ENCODE peak calls at places on chromosomes 1 and 21, in five cellular contexts. One of them, this sample, is unnamed.

GRCh38 chr1:12551584-12551983 is 66.4 kb downstream of the DHRS3 start:
- DNase-seq in lower lobe of right lung: peak; percentile 3
- DNase-seq in fibroblast of pulmonary artery: no peak
- DNase-seq in ovary: no peak
- DNase-seq in GM23338: no peak
- DNase-seq in this sample: no peak

GRCh38 chr1:33429332-33429731 is 1.6 kb downstream of the PHC2 start:
- DNase-seq in ovary: no peak
- DNase-seq in GM23338: peak; percentile 39
- DNase-seq in lower lobe of right lung: no peak
- DNase-seq in fibroblast of pulmonary artery: no peak
- DNase-seq in this sample: no peak

GRCh38 chr1:4590766-4591165 is 63.6 kb upstream of the AJAP1 start:
- DNase-seq in fibroblast of pulmonary artery: no peak
- DNase-seq in ovary: no peak
- DNase-seq in lower lobe of right lung: no peak
- DNase-seq in GM23338: no peak
- DNase-seq in this sample: no peak

GRCh38 chr1:17197696-17198095 is 7.2 kb upstream of the PADI1 start:
- DNase-seq in ovary: no peak
- DNase-seq in fibroblast of pulmonary artery: no peak
- DNase-seq in GM23338: no peak
- DNase-seq in lower lobe of right lung: no peak
- DNase-seq in this sample: no peak

GRCh38 chr21:20646431-20646830 is 351.8 kb upstream of the NCAM2 start:
- DNase-seq in lower lobe of right lung: no peak
- DNase-seq in fibroblast of pulmonary artery: no peak
- DNase-seq in GM23338: no peak
- DNase-seq in ovary: no peak
- DNase-seq in this sample: no peak

GRCh38 chr1:36178479-36179219 is 22.7 kb downstream of the MAP7D1 start:
- DNase-seq in fibroblast of pulmonary artery: no peak
- DNase-seq in GM23338: peak; percentile 97
- DNase-seq in ovary: no peak
- DNase-seq in lower lobe of right lung: peak; percentile 74
- DNase-seq in this sample: no peak

GRCh38 chr21:14712121-14712520 is 166.0 kb upstream of the SAMSN1 start:
- DNase-seq in GM23338: no peak
- DNase-seq in fibroblast of pulmonary artery: peak; percentile 51
- DNase-seq in lower lobe of right lung: no peak
- DNase-seq in ovary: no peak
- DNase-seq in this sample: no peak

GRCh38 chr1:205690122-205690756 is 9.9 kb upstream of the SLC45A3 start:
- DNase-seq in lower lobe of right lung: no peak
- DNase-seq in ovary: no peak
- DNase-seq in GM23338: no peak
- DNase-seq in fibroblast of pulmonary artery: peak; percentile 41
- DNase-seq in this sample: no peak

GRCh38 chr1:222794656-222795474 is 20.0 kb upstream of the DISP1 start:
- DNase-seq in fibroblast of pulmonary artery: no peak
- DNase-seq in ovary: no peak
- DNase-seq in lower lobe of right lung: no peak
- DNase-seq in GM23338: no peak
- DNase-seq in this sample: no peak

GRCh38 chr1:106292130-106292529 is 764.3 kb upstream of the PRMT6 start:
- DNase-seq in lower lobe of right lung: no peak
- DNase-seq in GM23338: no peak
- DNase-seq in fibroblast of pulmonary artery: no peak
- DNase-seq in ovary: no peak
- DNase-seq in this sample: no peak

GRCh38 chr1:106290805-106291537 is 765.5 kb upstream of the PRMT6 start:
- DNase-seq in lower lobe of right lung: no peak
- DNase-seq in ovary: peak; percentile 16
- DNase-seq in fibroblast of pulmonary artery: no peak
- DNase-seq in GM23338: no peak
- DNase-seq in this sample: no peak

DNA sequence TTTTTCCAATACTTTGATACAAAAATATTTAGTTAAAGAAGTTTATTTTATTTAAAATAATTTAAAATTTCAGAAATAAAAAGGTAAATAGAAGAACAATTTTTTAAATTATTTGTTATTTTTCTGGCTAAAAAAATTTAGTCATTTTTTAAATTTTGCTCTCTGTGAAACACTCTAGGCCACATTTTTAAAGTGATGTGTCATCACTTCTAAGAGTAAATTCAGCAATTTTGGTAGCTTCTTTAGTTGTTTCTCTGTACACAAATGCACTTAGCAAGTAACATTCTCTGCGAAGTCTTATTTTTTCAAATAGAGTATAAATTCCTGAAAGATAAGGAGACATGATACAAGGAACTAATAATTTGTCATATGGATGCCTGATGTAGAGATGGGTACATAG is 760.0 kb upstream of the PRMT6 start:
- DNase-seq in fibroblast of pulmonary artery: no peak
- DNase-seq in GM23338: no peak
- DNase-seq in lower lobe of right lung: no peak
- DNase-seq in ovary: no peak
- DNase-seq in this sample: no peak
- H3K4me3 ChIP-seq in fibroblast of pulmonary artery: no peak overlapping the region
- H3K4me3 ChIP-seq in GM23338: no peak overlapping the region
- H3K4me3 ChIP-seq in lower lobe of right lung: no peak overlapping the region
- H3K4me3 ChIP-seq in ovary: no peak overlapping the region
- H3K4me3 ChIP-seq in this sample: no peak overlapping the region

DNA sequence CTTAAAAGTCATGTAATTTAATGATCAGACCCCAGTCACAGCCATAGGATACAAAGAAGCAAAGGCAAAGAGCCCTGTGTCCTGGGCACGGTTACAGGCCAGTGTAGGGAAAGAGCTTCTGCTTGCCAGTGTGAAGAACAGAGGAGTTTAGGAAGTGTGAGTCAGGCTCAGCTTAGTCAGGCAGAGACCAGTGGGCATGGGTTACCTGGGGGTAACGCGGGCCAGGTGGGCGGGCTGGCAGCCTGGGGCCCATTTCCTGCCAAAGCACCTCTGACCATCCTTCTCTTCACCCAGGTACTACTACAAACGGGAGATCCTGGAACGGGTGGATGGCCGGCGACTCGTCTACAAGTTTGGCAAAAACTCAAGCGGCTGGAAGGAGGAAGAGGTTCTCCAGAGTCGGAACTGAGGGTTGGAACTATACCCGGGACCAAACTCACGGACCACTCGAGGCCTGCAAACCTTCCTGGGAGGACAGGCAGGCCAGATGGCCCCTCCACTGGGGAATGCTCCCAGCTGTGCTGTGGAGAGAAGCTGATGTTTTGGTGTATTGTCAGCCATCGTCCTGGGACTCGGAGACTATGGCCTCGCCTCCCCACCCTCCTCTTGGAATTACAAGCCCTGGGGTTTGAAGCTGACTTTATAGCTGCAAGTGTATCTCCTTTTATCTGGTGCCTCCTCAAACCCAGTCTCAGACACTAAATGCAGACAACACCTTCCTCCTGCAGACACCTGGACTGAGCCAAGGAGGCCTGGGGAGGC is 4.7 kb downstream of the ELF3 start:
- DNase-seq in GM23338: no peak
- DNase-seq in ovary: no peak
- DNase-seq in lower lobe of right lung: no peak
- DNase-seq in fibroblast of pulmonary artery: no peak
- DNase-seq in this sample: no peak
- H3K4me3 ChIP-seq in GM23338: no peak overlapping the region
- H3K4me3 ChIP-seq in ovary: no peak overlapping the region
- H3K4me3 ChIP-seq in lower lobe of right lung: peak overlapping the region; percentile 57
- H3K4me3 ChIP-seq in fibroblast of pulmonary artery: no peak overlapping the region
- H3K4me3 ChIP-seq in this sample: no peak overlapping the region

GRCh38 chr1:170578356-170578755 is 46.4 kb downstream of the GORAB start:
- DNase-seq in lower lobe of right lung: no peak
- DNase-seq in ovary: no peak
- DNase-seq in GM23338: no peak
- DNase-seq in fibroblast of pulmonary artery: no peak
- DNase-seq in this sample: no peak
- H3K4me3 ChIP-seq in lower lobe of right lung: no peak overlapping the region
- H3K4me3 ChIP-seq in ovary: no peak overlapping the region
- H3K4me3 ChIP-seq in GM23338: no peak overlapping the region
- H3K4me3 ChIP-seq in fibroblast of pulmonary artery: no peak overlapping the region
- H3K4me3 ChIP-seq in this sample: no peak overlapping the region

GRCh38 chr1:25905680-25906643 is at the start of gene STMN1:
- DNase-seq in lower lobe of right lung: peak; percentile 92
- DNase-seq in fibroblast of pulmonary artery: peak; percentile 90
- DNase-seq in GM23338: peak; percentile 98
- DNase-seq in ovary: peak; percentile 97
- DNase-seq in this sample: no peak

GRCh38 chr1:25909062-25909461 is 2.8 kb upstream of the STMN1 start:
- DNase-seq in ovary: no peak
- DNase-seq in fibroblast of pulmonary artery: no peak
- DNase-seq in lower lobe of right lung: no peak
- DNase-seq in GM23338: no peak
- DNase-seq in this sample: no peak

GRCh38 chr1:25907473-25908058 is 1.3 kb upstream of the STMN1 start:
- DNase-seq in lower lobe of right lung: no peak
- DNase-seq in GM23338: no peak
- DNase-seq in fibroblast of pulmonary artery: no peak
- DNase-seq in ovary: no peak
- DNase-seq in this sample: no peak

GRCh38 chr1:25904942-25905679 is 1.1 kb downstream of the STMN1 start:
- DNase-seq in lower lobe of right lung: peak; percentile 96
- DNase-seq in fibroblast of pulmonary artery: peak; percentile 89
- DNase-seq in GM23338: peak; percentile 95
- DNase-seq in ovary: peak; percentile 98
- DNase-seq in this sample: no peak

GRCh38 chr1:25906644-25907300 is 553 bp upstream of the STMN1 start:
- DNase-seq in GM23338: peak; percentile 64
- DNase-seq in ovary: no peak
- DNase-seq in fibroblast of pulmonary artery: no peak
- DNase-seq in lower lobe of right lung: peak; percentile 61
- DNase-seq in this sample: no peak
- H3K4me3 ChIP-seq in GM23338: peak overlapping the region; percentile 96
- H3K4me3 ChIP-seq in ovary: peak overlapping the region; percentile 79
- H3K4me3 ChIP-seq in fibroblast of pulmonary artery: peak overlapping the region; percentile 73
- H3K4me3 ChIP-seq in lower lobe of right lung: peak overlapping the region; percentile 80
- H3K4me3 ChIP-seq in this sample: peak overlapping the region; percentile 59

GRCh38 chr1:73180661-73181540 is 898.6 kb upstream of the NEGR1 start:
- DNase-seq in GM23338: no peak
- DNase-seq in fibroblast of pulmonary artery: no peak
- DNase-seq in ovary: no peak
- DNase-seq in lower lobe of right lung: no peak
- DNase-seq in this sample: no peak
- H3K4me3 ChIP-seq in GM23338: no peak overlapping the region
- H3K4me3 ChIP-seq in fibroblast of pulmonary artery: no peak overlapping the region
- H3K4me3 ChIP-seq in ovary: no peak overlapping the region
- H3K4me3 ChIP-seq in lower lobe of right lung: no peak overlapping the region
- H3K4me3 ChIP-seq in this sample: no peak overlapping the region

DNA sequence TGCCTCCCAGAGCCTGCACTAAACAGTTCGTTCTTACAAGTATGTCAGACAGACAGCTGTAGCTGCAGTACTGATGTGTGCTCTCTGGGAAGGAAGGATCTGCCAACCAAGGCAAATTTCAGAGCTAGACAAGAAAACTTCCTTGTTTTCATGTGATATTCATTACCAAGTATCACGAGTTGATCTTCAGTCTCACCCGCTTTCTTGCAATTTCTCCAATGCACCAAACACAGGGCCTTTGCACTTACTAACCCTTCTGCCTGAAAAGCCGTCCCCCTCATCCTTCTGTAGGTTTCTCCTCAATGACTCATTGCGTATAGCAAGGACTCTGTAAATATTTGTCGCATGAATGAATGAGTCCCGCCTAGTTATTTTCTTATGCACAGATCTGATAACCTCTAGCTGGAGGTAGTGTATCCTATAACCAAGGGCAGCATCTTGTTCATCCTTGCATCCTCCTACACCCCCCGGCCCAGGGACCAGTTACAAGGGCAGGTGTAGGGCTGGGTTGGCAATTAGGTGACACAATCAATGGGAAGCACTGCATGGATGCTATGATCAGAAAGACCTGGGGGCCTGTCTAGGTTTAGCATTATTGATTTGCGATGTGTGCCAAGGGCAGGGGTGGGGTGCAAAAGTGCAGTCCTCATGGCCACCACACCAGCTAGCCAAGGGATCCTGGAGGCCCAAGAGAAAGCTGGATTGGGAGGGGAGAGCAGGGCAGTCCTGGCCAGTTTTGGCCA is 51.3 kb upstream of the GPR157 start:
- DNase-seq in fibroblast of pulmonary artery: no peak
- DNase-seq in GM23338: no peak
- DNase-seq in ovary: no peak
- DNase-seq in lower lobe of right lung: no peak
- DNase-seq in this sample: no peak
- H3K4me3 ChIP-seq in fibroblast of pulmonary artery: peak overlapping the region; percentile 93
- H3K4me3 ChIP-seq in GM23338: peak overlapping the region; percentile 93
- H3K4me3 ChIP-seq in ovary: no peak overlapping the region
- H3K4me3 ChIP-seq in lower lobe of right lung: peak overlapping the region; percentile 83
- H3K4me3 ChIP-seq in this sample: peak overlapping the region; percentile 87

GRCh38 chr1:182703539-182703938 is 19.2 kb upstream of the RGS8 start:
- DNase-seq in GM23338: no peak
- DNase-seq in fibroblast of pulmonary artery: no peak
- DNase-seq in lower lobe of right lung: no peak
- DNase-seq in ovary: no peak
- DNase-seq in this sample: no peak

GRCh38 chr1:182702826-182703524 is 18.6 kb upstream of the RGS8 start:
- DNase-seq in GM23338: no peak
- DNase-seq in fibroblast of pulmonary artery: no peak
- DNase-seq in lower lobe of right lung: no peak
- DNase-seq in ovary: no peak
- DNase-seq in this sample: no peak

GRCh38 chr1:182698977-182699672 is 14.7 kb upstream of the RGS8 start:
- DNase-seq in fibroblast of pulmonary artery: peak; percentile 3
- DNase-seq in GM23338: no peak
- DNase-seq in ovary: peak; percentile 56
- DNase-seq in lower lobe of right lung: no peak
- DNase-seq in this sample: no peak

GRCh38 chr1:182699673-182700350 is 15.4 kb upstream of the RGS8 start:
- DNase-seq in ovary: no peak
- DNase-seq in GM23338: peak; percentile 95
- DNase-seq in lower lobe of right lung: no peak
- DNase-seq in fibroblast of pulmonary artery: no peak
- DNase-seq in this sample: no peak

DNA sequence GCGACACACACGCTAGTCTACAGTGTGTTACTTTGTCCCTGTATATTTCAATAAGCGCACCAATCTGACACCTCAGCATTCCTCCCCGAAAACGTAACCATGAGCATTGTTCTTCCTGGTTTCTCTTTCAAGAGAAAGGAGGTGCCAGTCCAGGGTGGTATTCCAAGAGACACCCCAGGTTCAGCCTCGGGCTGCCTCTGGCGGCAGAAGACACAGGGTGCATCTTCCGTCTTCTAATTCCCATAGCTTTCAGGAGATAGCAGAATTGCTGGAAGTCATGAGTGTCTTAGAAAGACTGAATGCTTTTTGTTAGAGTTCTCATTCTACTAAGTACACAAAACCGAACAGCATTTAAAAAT is 15.9 kb upstream of the RGS8 start:
- DNase-seq in lower lobe of right lung: no peak
- DNase-seq in ovary: no peak
- DNase-seq in GM23338: peak; percentile 54
- DNase-seq in fibroblast of pulmonary artery: no peak
- DNase-seq in this sample: no peak
- H3K4me3 ChIP-seq in lower lobe of right lung: no peak overlapping the region
- H3K4me3 ChIP-seq in ovary: no peak overlapping the region
- H3K4me3 ChIP-seq in GM23338: peak overlapping the region; percentile 43
- H3K4me3 ChIP-seq in fibroblast of pulmonary artery: no peak overlapping the region
- H3K4me3 ChIP-seq in this sample: no peak overlapping the region

This sample was measured in AG04449.